ENCODE peak calls at places on chromosome 13, in ten cellular contexts. Q is Calu3, F is HFF-Myc, L is hepatocyte, M is breast epithelium, W is tibial nerve, V is progenitor cell of endocrine pancreas, B is neural crest cell, H is GM23338, J is AG04449. U is an unnamed sample.

GRCh38 chr13:41995946-41996345 is 35.0 kb upstream of the VWA8 start:
- DNase-seq in L (peak), H (no peak), J (peak), W (no peak), F (no peak), Q (no peak), B (no peak), V (no peak), M (no peak), U (no peak)

GRCh38 chr13:24252136-24252535 is 57.2 kb upstream of the C1QTNF9 start:
- DNase-seq in J (no peak), L (no peak), B (no peak), H (no peak), V (no peak), W (no peak), F (no peak), M (no peak), Q (no peak), U (no peak)

GRCh38 chr13:33262997-33263396 is 22.6 kb downstream of the STARD13 start:
- DNase-seq in H (no peak), V (no peak), F (no peak), B (no peak), W (no peak), M (no peak), J (no peak), Q (no peak), L (no peak), U (no peak)

GRCh38 chr13:111556496-111556895 is 236.1 kb downstream of the TEX29 start:
- DNase-seq in Q (no peak), H (no peak), W (no peak), J (no peak), F (no peak), M (no peak), L (no peak), B (no peak), V (no peak), U (no peak)

GRCh38 chr13:89982406-89983085 is 1364.9 kb upstream of the MIR17HG start:
- DNase-seq in L (peak), F (no peak), H (no peak), M (no peak), Q (no peak), J (no peak), W (no peak), V (no peak), B (no peak), U (no peak)

GRCh38 chr13:74290324-74290773 is 156.1 kb upstream of the KLF12 start:
- DNase-seq in V (no peak), B (peak), J (no peak), M (no peak), F (no peak), L (peak), Q (no peak), W (no peak), H (peak), U (no peak)

GRCh38 chr13:66994097-66994496 is 236.0 kb downstream of the PCDH9 start:
- DNase-seq in F (no peak), J (no peak), V (peak), H (peak), M (peak), W (peak), L (peak), Q (no peak), B (peak), U (no peak)

GRCh38 chr13:34139660-34140059 is 321.7 kb downstream of the RFC3 start:
- DNase-seq in W (no peak), F (no peak), B (no peak), M (no peak), L (no peak), H (no peak), V (no peak), Q (no peak), J (no peak), U (no peak)

GRCh38 chr13:75689686-75690085 is 53.6 kb downstream of the LMO7 start:
- DNase-seq in B (no peak), F (no peak), V (no peak), W (no peak), J (no peak), M (no peak), L (no peak), Q (no peak), H (no peak), U (no peak)

GRCh38 chr13:77002590-77003190 is 10.8 kb downstream of the CLN5 start:
- DNase-seq in M (no peak), H (peak), B (no peak), W (no peak), J (no peak), F (peak), L (peak), V (no peak), Q (no peak), U (no peak)

GRCh38 chr13:34070544-34071303 is 252.8 kb downstream of the RFC3 start:
- DNase-seq in B (no peak), H (no peak), F (no peak), J (no peak), M (no peak), L (no peak), W (no peak), V (no peak), Q (no peak), U (no peak)

GRCh38 chr13:81142306-81142999 is 801.5 kb upstream of the SPRY2 start:
- DNase-seq in F (no peak), Q (no peak), J (no peak), M (no peak), B (no peak), H (peak), L (no peak), W (no peak), V (no peak), U (no peak)

GRCh38 chr13:111882351-111882750 is 184.6 kb upstream of the SOX1 start:
- DNase-seq in W (no peak), F (no peak), J (no peak), B (no peak), L (no peak), M (no peak), Q (no peak), H (no peak), V (no peak), U (no peak)

GRCh38 chr13:42110410-42111155 is 62.1 kb downstream of the DGKH start:
- DNase-seq in H (peak), M (no peak), J (peak), F (peak), L (peak), Q (peak), W (no peak), V (no peak), B (peak), U (no peak)

GRCh38 chr13:66159526-66159925 is 1070.6 kb downstream of the PCDH9 start:
- DNase-seq in B (no peak), J (no peak), F (no peak), Q (no peak), W (no peak), H (no peak), M (no peak), L (no peak), V (no peak), U (no peak)

GRCh38 chr13:39036212-39036611 is 1.7 kb downstream of the PROSER1 start:
- DNase-seq in F (no peak), Q (no peak), L (peak), H (peak), M (no peak), J (no peak), V (no peak), B (no peak), W (no peak), U (no peak)

GRCh38 chr13:53788286-53788685 is 759.7 kb downstream of the OLFM4 start:
- DNase-seq in L (no peak), F (no peak), V (no peak), M (no peak), W (no peak), Q (no peak), B (no peak), H (no peak), J (no peak), U (no peak)

GRCh38 chr13:98879127-98879520 is 98.7 kb downstream of the DOCK9 start:
- DNase-seq in L (no peak), M (no peak), B (no peak), H (no peak), V (no peak), Q (no peak), W (no peak), J (no peak), F (no peak), U (no peak)
- TF ChIP-seq CTCF in L (no peak), M (no peak), B (peak), H (peak), V (no peak), Q (no peak), W (no peak), J (no peak), F (no peak), U (no peak)

GRCh38 chr13:37769545-37769944 is 100.0 kb downstream of the TRPC4 start:
- DNase-seq in H (no peak), F (no peak), J (no peak), Q (no peak), W (no peak), B (no peak), L (no peak), M (no peak), V (no peak), U (no peak)

DNA sequence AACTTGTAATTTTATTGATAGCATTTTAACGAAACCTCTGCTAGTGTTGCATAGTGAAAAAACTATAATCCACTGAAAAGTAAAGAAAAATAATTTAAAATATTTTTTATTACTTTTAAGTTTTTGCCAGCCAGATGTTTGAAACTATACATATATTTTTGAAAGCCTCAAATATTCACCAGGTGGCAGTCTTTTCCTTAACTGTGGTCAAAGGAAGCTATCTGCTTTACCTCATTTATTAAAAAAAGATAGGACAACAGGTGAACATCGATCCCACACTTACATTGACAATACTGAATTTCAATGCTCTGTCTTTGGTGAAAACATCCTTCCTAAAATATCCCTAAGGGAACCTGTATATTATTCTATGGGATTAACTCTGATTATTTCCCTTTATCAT is 100.5 kb downstream of the TRPC4 start:
- DNase-seq in V (no peak), F (no peak), L (peak), W (no peak), M (no peak), H (peak), Q (no peak), B (no peak), J (no peak), U (no peak)
- TF ChIP-seq CTCF in V (peak), F (no peak), L (peak), W (no peak), M (no peak), H (peak), Q (no peak), B (peak), J (no peak), U (peak)

DNA sequence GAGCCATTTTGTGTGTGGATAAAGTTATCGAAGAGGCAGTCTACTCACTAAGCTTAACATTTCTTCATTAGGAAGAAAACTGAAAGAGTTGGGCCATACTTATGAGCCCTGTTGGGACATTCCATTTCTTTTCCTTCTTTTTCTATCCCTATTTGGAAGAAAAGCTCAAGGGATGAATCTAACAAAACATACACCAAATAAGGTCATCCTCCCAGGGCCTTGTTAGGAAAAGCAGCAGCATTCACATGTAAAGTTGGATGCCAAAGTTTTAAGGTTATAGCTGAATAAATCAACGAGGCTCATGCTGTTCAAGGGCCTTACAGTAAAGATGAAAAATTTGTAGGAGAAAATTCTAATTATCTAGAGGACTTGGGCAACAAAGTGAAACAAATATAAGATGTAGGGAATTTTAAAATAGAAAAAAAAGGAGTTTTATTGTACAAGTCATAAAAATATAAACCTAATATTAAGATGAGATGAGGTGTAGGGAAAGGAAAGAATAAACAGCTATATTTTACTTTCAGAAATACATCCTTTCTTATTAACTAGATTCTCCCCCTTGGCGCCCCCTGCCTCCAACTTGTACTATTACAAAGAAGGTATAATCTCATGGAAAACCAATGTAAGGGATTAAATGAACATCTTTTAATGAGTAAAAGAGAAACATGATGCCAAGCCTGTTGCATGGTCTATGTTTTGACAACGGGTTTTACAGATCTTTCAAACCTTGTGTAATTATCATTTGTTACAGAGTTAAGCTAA is 160.4 kb downstream of the PCDH20 start:
- DNase-seq in V (no peak), F (no peak), Q (no peak), M (no peak), W (no peak), H (peak), L (peak), J (no peak), B (no peak), U (no peak)
- TF ChIP-seq CTCF in V (peak), F (no peak), Q (no peak), M (no peak), W (no peak), H (peak), L (peak), J (no peak), B (peak), U (peak)

GRCh38 chr13:49652691-49653305 is 24.5 kb downstream of the ARL11 start:
- DNase-seq in H (peak), J (no peak), W (no peak), F (no peak), B (peak), L (peak), V (no peak), M (no peak), Q (peak), U (peak)
- TF ChIP-seq CTCF in H (peak), J (peak), W (no peak), F (peak), B (peak), L (peak), V (peak), M (peak), Q (no peak), U (peak)

GRCh38 chr13:31240921-31241320 is 41.1 kb downstream of the B3GLCT start:
- DNase-seq in V (no peak), L (no peak), M (no peak), F (no peak), B (no peak), Q (no peak), J (no peak), H (no peak), W (no peak), U (no peak)

GRCh38 chr13:31234729-31235128 is 35.0 kb downstream of the B3GLCT start:
- DNase-seq in Q (no peak), B (no peak), M (no peak), W (no peak), L (no peak), V (no peak), H (peak), J (no peak), F (no peak), U (no peak)

DNA sequence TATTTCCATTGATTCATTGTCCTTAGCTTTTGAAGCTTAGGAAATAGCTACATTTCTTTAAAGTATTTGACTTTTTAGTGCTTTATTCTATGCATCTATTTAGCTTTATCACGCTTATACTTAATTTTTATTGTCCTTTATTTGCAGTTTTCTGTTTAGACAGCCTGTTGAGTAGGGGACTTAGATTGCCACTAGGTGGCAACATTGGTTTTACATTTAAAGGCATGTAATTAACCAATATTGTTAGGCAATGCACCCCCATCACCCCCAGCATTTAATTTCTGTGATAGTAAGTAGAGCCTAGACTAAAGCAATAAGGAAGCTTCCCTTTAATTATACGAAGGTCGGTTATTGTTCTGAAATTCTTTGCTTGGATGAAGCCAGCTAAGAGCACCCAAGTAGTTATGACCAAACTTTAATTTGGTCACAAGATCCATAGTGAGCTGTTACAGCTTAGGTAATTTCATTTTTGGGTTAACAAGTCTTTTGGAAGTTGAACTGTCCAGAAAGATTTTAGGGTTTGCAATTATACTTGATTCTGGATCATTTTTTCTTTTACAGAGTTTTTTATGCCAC is 36.5 kb downstream of the B3GLCT start:
- DNase-seq in L (peak), F (no peak), J (peak), H (peak), W (no peak), Q (no peak), V (no peak), M (no peak), B (no peak), U (no peak)
- TF ChIP-seq CTCF in L (peak), F (peak), J (peak), H (peak), W (peak), Q (no peak), V (peak), M (peak), B (peak), U (peak)

DNA sequence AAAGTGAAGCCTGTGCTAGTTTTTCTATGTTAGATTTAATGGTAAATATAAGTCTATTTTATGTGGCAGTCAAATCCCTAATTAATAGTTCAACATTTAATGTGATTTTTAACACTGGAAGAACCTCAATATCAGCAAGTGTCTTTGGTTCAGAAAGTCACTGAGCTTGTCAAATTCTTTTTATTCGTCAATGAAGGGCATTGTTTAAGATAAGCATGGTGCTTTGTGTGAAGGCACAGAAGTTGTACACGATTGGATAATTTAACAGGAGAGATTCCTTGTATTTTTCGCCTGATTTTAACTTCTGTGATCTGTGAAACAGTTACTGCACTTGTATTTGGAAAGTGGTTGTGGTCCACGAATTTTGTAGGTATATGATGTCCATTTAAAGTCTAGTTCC is 30.2 kb upstream of the RB1 start:
- DNase-seq in L (no peak), Q (no peak), M (no peak), H (no peak), B (no peak), J (no peak), W (no peak), V (no peak), F (no peak), U (no peak)
- TF ChIP-seq CTCF in L (no peak), Q (no peak), M (no peak), H (no peak), B (no peak), J (no peak), W (no peak), V (no peak), F (no peak), U (no peak)

DNA sequence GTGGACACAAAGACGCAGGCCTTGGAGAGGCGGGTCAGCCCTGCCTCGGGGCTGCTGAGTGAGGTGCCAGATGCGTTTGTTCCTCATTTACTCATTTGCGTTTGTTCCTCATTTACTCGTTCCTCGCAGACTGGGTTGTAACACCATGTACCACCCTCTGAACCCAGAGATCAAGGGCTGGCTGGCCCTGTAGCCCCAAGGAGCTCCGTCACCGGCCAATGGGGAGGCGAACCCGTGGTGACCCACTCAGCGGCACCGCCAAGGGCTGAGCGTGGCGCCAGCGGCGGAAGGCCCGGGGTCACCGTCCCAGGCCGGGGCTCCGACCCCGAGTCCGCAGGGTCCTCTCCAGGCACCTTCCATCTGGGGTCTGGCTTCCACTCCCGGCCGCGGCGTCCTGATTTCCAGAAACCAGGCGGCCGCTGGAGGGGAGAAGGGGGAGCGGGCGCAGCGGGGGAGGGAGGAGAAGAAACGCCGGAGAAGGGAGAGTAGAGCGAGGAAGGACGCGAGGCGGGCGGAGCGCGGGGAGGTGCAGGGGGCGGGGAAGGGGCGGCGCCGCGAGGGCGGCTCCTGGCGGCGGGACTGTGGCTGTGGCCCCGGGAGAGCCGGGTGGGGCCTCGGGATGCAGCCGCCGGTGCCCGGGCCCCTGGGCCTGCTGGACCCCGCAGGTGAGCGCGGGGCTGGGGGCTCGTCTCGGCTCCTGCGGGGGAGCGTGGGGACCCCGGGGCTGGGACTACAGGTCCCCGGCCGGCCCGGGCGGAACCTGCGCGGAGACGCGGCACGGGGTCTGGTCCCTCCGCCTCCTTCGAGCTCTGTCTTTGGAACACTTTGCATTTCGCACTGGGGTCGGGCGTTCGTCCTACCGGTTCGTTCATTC is at the start of gene TMEM255B:
- DNase-seq in M (peak), W (peak), F (no peak), Q (peak), H (peak), L (peak), B (peak), J (no peak), V (peak), U (peak)
- TF ChIP-seq CTCF in M (no peak), W (peak), F (no peak), Q (peak), H (peak), L (peak), B (peak), J (peak), V (peak), U (no peak)

GRCh38 chr13:28754698-28755545 is 36.2 kb upstream of the SLC46A3 start:
- DNase-seq in M (no peak), J (no peak), W (no peak), Q (no peak), L (peak), B (no peak), V (no peak), F (no peak), H (peak), U (no peak)
- TF ChIP-seq CTCF in M (no peak), J (no peak), W (no peak), Q (no peak), L (no peak), B (no peak), V (no peak), F (peak), H (peak), U (no peak)